ENCODE peak calls at places on chromosomes 7 and 10, in eight cellular contexts. X, I, G, A, V, H, Z and S are unnamed samples.

GRCh38 chr7:2116903-2117680 is 115.7 kb downstream of the MAD1L1 start:
- DNase-seq in X (no peak), I (peak), G (peak), A (no peak), V (no peak), H (no peak), Z (peak), S (peak)

GRCh38 chr7:45701701-45702460 is 127.7 kb downstream of the ADCY1 start:
- DNase-seq in X (no peak), I (peak), G (peak), A (no peak), V (no peak), H (no peak), Z (no peak), S (peak)

GRCh38 chr10:3785849-3786290 is 861 bp upstream of the KLF6 start:
- DNase-seq in X (no peak), I (no peak), G (no peak), A (no peak), V (no peak), H (peak), Z (peak), S (peak)

GRCh38 chr7:91776166-91776565 is 104.3 kb downstream of the MTERF1 start:
- DNase-seq in X (no peak), I (no peak), G (no peak), A (no peak), V (no peak), H (no peak), Z (no peak), S (no peak)

GRCh38 chr10:5589071-5589962 is 64.6 kb downstream of the CALML3 start:
- DNase-seq in X (no peak), I (no peak), G (no peak), A (no peak), V (no peak), H (no peak), Z (no peak), S (no peak)

GRCh38 chr7:41887446-41887845 is 184.6 kb upstream of the INHBA start:
- DNase-seq in X (no peak), I (no peak), G (no peak), A (no peak), V (no peak), H (no peak), Z (no peak), S (no peak)

GRCh38 chr10:107577226-107577625 is 412.7 kb upstream of the SORCS1 start:
- DNase-seq in X (no peak), I (no peak), G (no peak), A (no peak), V (no peak), H (no peak), Z (no peak), S (no peak)

GRCh38 chr7:91201731-91202130 is 62.5 kb upstream of the FZD1 start:
- DNase-seq in X (no peak), I (no peak), G (no peak), A (no peak), V (no peak), H (no peak), Z (no peak), S (no peak)

GRCh38 chr10:74916283-74916682 is 89.9 kb downstream of the KAT6B start:
- DNase-seq in X (no peak), I (no peak), G (no peak), A (no peak), V (no peak), H (no peak), Z (no peak), S (no peak)

DNA sequence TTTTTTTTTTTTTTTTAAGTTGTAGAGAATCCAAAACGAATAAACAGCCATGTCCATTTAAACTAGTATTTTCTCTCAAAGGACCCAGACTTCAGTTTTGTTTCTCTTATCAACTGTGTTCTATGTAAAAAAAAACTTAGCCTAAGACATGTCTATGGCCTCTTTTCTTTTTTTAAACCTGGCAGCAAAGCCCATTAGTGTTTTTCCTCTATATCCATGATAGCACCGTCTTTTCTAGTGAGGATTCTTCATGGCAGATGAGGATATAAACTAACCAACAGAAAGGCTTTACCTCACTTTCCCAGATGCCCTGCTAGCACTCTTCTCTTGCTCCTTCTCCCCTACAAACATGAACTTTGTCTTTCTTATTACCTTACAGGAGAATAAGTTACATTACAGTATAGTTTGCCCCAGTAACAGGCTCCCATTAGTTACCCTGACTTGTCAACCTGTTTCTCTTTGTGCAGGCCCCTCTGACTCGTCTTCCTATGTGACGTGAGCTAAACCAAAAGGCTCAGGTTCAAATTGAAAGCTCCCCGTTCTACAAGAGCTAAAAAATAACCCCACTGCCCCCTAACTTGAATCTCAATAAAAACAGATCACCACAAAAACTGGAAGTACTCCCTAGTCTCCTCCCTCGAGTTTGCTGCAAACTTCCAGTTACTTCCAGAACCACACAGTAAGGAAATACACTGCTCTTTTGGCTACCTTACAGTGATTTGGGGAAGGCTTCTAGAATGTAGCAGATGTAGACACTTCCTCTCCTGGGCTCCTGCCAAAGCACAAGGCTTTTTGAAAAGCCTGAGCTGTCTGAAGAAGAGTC is 20.1 kb downstream of the P4HA1 start:
- DNase-seq in X (no peak), I (peak), G (no peak), A (peak), V (no peak), H (no peak), Z (peak), S (peak)
- TF ChIP-seq EP300 in X (no peak), I (no peak), G (no peak), A (peak), V (no peak), H (no peak), Z (no peak), S (no peak)

DNA sequence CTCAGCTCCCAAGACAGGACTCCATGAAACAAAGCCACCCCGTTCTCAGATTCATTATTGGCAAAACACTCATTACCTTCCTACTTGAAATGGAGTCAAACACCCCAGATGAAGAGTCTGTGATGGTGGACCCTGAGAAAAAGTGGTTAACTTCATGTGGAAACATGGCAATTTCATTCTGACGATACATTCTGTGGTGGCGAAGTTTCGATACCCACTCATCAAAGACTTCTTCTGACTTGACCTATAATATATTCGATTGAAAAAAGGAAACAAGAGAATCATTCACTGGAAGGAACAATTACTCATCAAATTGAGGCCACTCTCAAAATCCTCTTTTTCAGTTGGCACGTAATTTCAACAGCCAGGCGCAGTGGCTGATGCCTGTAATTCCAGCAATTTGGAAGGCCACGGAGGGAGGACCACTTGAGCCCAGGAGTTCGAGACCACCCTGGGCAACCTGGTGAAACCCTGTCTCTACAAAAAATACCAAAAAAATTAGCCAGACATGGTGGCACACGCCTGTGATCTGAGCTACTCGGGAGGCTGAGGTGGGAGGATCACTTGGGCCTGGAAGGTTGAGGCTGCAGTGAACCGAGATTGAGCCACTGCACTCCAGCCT is 108.8 kb upstream of the GSDME start:
- DNase-seq in X (no peak), I (no peak), G (no peak), A (no peak), V (no peak), H (no peak), Z (no peak), S (no peak)
- TF ChIP-seq EP300 in X (no peak), I (no peak), G (no peak), A (no peak), V (no peak), H (no peak), Z (no peak), S (no peak)

GRCh38 chr7:133258174-133258573 is 5.3 kb downstream of the EXOC4 start:
- DNase-seq in X (no peak), I (no peak), G (no peak), A (no peak), V (no peak), H (no peak), Z (no peak), S (no peak)
- TF ChIP-seq EP300 in X (no peak), I (no peak), G (no peak), A (no peak), V (no peak), H (no peak), Z (no peak), S (no peak)

GRCh38 chr10:624605-625334 is 64.7 kb downstream of the DIP2C start:
- DNase-seq in X (peak), I (no peak), G (peak), A (peak), V (peak), H (no peak), Z (peak), S (peak)
- TF ChIP-seq EP300 in X (no peak), I (peak), G (no peak), A (peak), V (no peak), H (no peak), Z (no peak), S (peak)

GRCh38 chr10:124183617-124184016 is 90.2 kb upstream of the CHST15 start:
- DNase-seq in X (no peak), I (no peak), G (no peak), A (no peak), V (no peak), H (no peak), Z (no peak), S (no peak)

GRCh38 chr10:124182088-124182541 is 88.7 kb upstream of the CHST15 start:
- DNase-seq in X (no peak), I (no peak), G (no peak), A (no peak), V (no peak), H (no peak), Z (no peak), S (no peak)

GRCh38 chr10:124180044-124180745 is 86.8 kb upstream of the CHST15 start:
- DNase-seq in X (no peak), I (no peak), G (no peak), A (no peak), V (no peak), H (no peak), Z (no peak), S (no peak)

GRCh38 chr10:124180947-124181549 is 87.7 kb upstream of the CHST15 start:
- DNase-seq in X (no peak), I (no peak), G (no peak), A (no peak), V (no peak), H (no peak), Z (no peak), S (no peak)

DNA sequence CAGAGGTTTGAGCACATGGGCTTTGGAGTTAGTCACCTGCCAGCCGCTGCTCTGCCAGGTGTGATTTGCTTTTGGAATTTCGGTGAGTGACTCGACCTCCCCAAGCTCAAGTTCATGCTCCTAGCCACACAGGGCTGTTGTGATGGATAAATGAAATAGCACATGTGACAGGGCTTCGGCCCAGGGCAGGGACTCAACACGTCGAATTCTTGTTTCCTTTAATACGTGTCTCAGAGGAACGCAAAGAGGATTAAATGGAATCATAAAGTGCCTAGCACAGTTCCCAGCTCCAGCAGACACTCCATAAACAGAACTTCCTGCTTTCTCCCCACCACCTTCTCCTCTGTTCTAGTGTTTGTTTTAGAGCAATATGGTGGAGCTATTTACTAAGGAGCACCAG is 88.3 kb upstream of the CHST15 start:
- DNase-seq in X (no peak), I (no peak), G (no peak), A (no peak), V (no peak), H (no peak), Z (no peak), S (no peak)
- TF ChIP-seq EP300 in X (no peak), I (no peak), G (no peak), A (no peak), V (no peak), H (no peak), Z (no peak), S (no peak)

GRCh38 chr7:4880218-4880617 is 3.3 kb downstream of the RADIL start:
- DNase-seq in X (no peak), I (no peak), G (no peak), A (no peak), V (no peak), H (no peak), Z (peak), S (no peak)

GRCh38 chr7:4883352-4884144 is at the start of gene RADIL:
- DNase-seq in X (peak), I (peak), G (peak), A (peak), V (peak), H (peak), Z (peak), S (peak)

GRCh38 chr7:4882742-4883351 is 669 bp downstream of the RADIL start:
- DNase-seq in X (no peak), I (no peak), G (no peak), A (no peak), V (no peak), H (no peak), Z (peak), S (no peak)

GRCh38 chr7:4879401-4880081 is 4.0 kb downstream of the RADIL start:
- DNase-seq in X (no peak), I (no peak), G (no peak), A (no peak), V (no peak), H (no peak), Z (peak), S (no peak)

DNA sequence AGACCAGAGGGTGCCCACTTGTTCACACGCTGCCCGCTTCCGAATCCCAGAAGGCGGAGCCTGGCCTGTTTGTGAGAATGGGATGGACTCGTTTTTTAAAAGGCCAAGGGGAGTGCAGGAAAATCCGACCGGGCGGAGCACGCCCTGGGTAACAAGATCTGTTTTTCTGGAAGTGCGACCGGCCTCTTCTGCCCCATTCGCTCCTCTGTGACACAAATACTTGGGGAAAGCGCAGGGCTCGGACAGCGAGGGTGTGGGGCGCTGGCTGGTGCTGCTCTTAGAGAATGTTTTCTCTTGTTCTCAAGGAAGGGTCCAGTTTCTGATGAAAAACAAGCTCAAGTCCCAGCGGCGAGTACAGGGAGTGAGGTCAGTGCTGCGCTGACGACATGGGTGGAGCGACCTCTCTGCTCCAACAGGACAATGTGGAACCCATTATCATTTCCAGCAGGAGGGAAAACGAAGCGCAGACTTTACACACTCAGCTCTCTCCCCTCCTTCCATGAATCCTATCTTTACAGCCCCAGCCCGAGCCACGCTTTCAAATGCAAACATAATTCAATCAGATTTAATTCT is 1.3 kb downstream of the RADIL start:
- DNase-seq in X (no peak), I (peak), G (no peak), A (peak), V (peak), H (no peak), Z (peak), S (peak)
- TF ChIP-seq EP300 in X (no peak), I (no peak), G (no peak), A (peak), V (no peak), H (no peak), Z (no peak), S (peak)

GRCh38 chr10:117542706-117543244 is at the start of gene EMX2:
- DNase-seq in X (no peak), I (no peak), G (no peak), A (no peak), V (no peak), H (no peak), Z (no peak), S (peak)
- TF ChIP-seq EP300 in X (no peak), I (no peak), G (no peak), A (peak), V (no peak), H (no peak), Z (no peak), S (peak)